ENCODE peak calls at places on chromosomes 5 and 9, in eight cellular contexts. J, I, D, A, Z, B, P and Q are unnamed samples.

GRCh38 chr5:88269222-88269771 is 652 bp upstream of the TMEM161B start:
- DNase-seq in J (peak; percentile 3), I (peak; percentile 15), D (no peak), A (no peak), Z (no peak), B (no peak), P (no peak), Q (no peak)

GRCh38 chr5:136066705-136067271 is 38.0 kb downstream of the TGFBI start:
- DNase-seq in J (no peak), I (no peak), D (peak; percentile 24), A (no peak), Z (peak; percentile 78), B (peak; percentile 58), P (peak; percentile 86), Q (peak; percentile 55)

GRCh38 chr9:108156270-108156998 is 666.9 kb upstream of the KLF4 start:
- DNase-seq in J (peak; percentile 32), I (no peak), D (no peak), A (peak; percentile 94), Z (no peak), B (no peak), P (no peak), Q (no peak)

GRCh38 chr9:29100762-29101161 is 1527.5 kb upstream of the C9orf72 start:
- DNase-seq in J (no peak), I (no peak), D (no peak), A (no peak), Z (no peak), B (no peak), P (no peak), Q (no peak)

GRCh38 chr9:20981486-20981885 is 50.0 kb downstream of the HACD4 start:
- DNase-seq in J (no peak), I (peak; percentile 80), D (no peak), A (no peak), Z (no peak), B (no peak), P (no peak), Q (no peak)

GRCh38 chr5:152246401-152246800 is 158.7 kb downstream of the NMUR2 start:
- DNase-seq in J (no peak), I (peak; percentile 1), D (no peak), A (peak; percentile 16), Z (no peak), B (no peak), P (no peak), Q (peak; percentile 89)

GRCh38 chr9:31597977-31598376 is 786.5 kb upstream of the ACO1 start:
- DNase-seq in J (no peak), I (peak; percentile 44), D (no peak), A (no peak), Z (no peak), B (no peak), P (no peak), Q (no peak)

GRCh38 chr9:125235805-125236534 is 5.2 kb downstream of the HSPA5 start:
- DNase-seq in J (no peak), I (no peak), D (no peak), A (no peak), Z (no peak), B (no peak), P (no peak), Q (no peak)

GRCh38 chr5:165328856-165329255 is 1823.4 kb downstream of the MAT2B start:
- DNase-seq in J (no peak), I (peak; percentile 16), D (no peak), A (no peak), Z (no peak), B (no peak), P (no peak), Q (no peak)

GRCh38 chr5:8081179-8081578 is 212.2 kb downstream of the MTRR start:
- DNase-seq in J (no peak), I (no peak), D (no peak), A (no peak), Z (no peak), B (no peak), P (no peak), Q (no peak)

GRCh38 chr5:10564838-10565784 is 1.2 kb downstream of the ANKRD33B start:
- DNase-seq in J (no peak), I (no peak), D (no peak), A (no peak), Z (peak; percentile 89), B (peak; percentile 44), P (no peak), Q (peak; percentile 77)

GRCh38 chr5:177446184-177447065 is at the start of gene PRR7:
- DNase-seq in J (peak; percentile 85), I (peak; percentile 62), D (peak; percentile 85), A (peak; percentile 63), Z (no peak), B (peak; percentile 60), P (no peak), Q (peak; percentile 81)

GRCh38 chr9:85077954-85078353 is 408.4 kb downstream of the NTRK2 start:
- DNase-seq in J (no peak), I (no peak), D (no peak), A (no peak), Z (no peak), B (no peak), P (no peak), Q (no peak)

GRCh38 chr5:1443991-1444360 is 1.3 kb downstream of the SLC6A3 start:
- DNase-seq in J (no peak), I (no peak), D (no peak), A (no peak), Z (peak; percentile 63), B (no peak), P (no peak), Q (peak; percentile 45)

GRCh38 chr9:125991886-125992529 is 244.8 kb downstream of the PBX3 start:
- DNase-seq in J (no peak), I (no peak), D (no peak), A (no peak), Z (peak; percentile 43), B (no peak), P (peak; percentile 30), Q (peak; percentile 48)

GRCh38 chr5:137218471-137218870 is 280.7 kb downstream of the SPOCK1 start:
- DNase-seq in J (peak; percentile 16), I (peak; percentile 67), D (no peak), A (no peak), Z (no peak), B (no peak), P (no peak), Q (no peak)

GRCh38 chr9:93898502-93899426 is 56.4 kb downstream of the BARX1 start:
- DNase-seq in J (no peak), I (no peak), D (no peak), A (no peak), Z (peak; percentile 50), B (peak; percentile 5), P (peak; percentile 56), Q (peak; percentile 31)

GRCh38 chr9:35649431-35650340 is 1.0 kb downstream of the SIT1 start:
- DNase-seq in J (no peak), I (peak; percentile 10), D (no peak), A (peak; percentile 59), Z (peak; percentile 84), B (no peak), P (no peak), Q (no peak)

GRCh38 chr9:125822902-125823301 is 75.7 kb downstream of the PBX3 start:
- DNase-seq in J (no peak), I (no peak), D (no peak), A (no peak), Z (no peak), B (no peak), P (no peak), Q (no peak)

DNA sequence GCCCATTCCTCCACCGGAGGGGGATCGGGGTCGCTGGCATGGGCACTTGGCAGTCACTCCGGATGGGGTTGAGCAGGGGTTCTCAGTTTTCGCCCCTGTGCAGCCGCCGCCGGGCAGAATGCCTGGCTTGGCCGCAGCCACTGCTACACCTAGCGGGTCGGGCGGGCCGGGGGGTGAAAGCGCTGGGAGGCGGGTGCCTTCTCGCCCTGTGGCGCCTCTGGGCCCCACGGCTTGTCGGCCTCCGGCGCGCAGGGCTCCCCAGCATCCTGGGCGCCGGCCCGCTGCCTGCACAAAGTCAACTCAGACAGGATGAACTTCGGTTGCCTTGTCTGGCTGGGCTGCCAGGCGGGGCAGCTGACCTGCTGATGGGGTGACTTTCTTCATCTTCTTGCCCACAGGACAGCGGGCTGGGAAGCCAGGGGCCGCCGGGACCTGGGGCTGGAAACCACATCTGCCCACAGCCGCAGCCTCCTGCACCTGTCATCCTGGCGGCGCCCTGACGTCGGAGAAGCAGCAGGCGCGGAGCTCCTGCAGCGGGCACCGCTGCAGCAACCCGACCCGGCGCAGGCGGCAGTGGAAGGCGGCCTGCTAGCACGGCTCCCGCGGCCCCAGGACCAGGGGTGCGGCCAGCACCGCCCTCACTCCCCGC is 1.2 kb upstream of the ANKRD18A start:
- DNase-seq in J (no peak), I (peak; percentile 38), D (peak; percentile 45), A (no peak), Z (no peak), B (no peak), P (peak; percentile 60), Q (peak; percentile 81)
- H3K4me3 ChIP-seq in J (peak overlapping the region; percentile 53), I (peak overlapping the region; percentile 50), D (peak overlapping the region; percentile 58), A (peak overlapping the region; percentile 74), Z (no peak overlapping the region), B (peak overlapping the region; percentile 67), P (peak overlapping the region; percentile 33), Q (peak overlapping the region; percentile 80)

DNA sequence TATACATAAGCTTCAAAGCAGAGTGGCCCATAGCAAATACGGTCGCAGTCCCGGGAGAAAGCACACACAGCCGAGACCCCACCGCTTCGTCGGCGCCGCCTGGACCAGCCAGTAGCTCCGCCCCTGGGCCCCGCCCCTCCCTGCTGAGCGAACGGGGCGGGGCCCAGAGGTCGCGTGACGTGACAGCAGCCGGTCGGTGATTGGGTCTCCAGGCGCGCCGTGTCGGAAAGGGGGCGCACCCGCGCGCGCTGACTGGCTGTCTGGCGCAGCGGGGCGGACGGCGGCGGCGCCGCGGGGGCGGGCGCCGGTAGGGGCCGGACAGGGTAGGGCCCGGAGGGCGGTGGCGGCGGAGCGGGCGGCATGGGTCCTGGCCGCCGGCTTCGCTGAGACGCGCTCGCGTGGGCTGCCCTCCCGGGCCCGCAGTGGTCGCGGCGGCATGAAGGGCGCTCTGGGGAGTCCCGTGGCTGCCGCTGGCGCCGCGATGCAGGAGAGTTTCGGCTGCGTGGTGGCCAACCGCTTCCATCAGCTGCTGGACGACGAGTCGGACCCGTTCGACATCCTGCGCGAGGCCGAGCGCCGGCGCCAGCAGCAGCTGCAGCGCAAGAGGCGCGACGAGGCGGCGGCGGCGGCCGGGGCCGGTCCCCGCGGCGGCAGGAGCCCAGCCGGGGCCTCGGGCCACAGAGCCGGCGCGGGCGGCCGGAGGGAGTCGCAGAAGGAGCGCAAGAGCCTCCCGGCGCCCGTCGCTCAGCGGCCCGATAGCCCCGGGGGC is at the start of gene HABP4:
- DNase-seq in J (peak; percentile 92), I (peak; percentile 93), D (peak; percentile 99), A (peak; percentile 75), Z (peak; percentile 99), B (peak; percentile 97), P (peak; percentile 98), Q (peak; percentile 98)
- TF ChIP-seq CTCF in J (no peak), I (no peak), D (no peak), A (no peak), Z (no peak), B (peak; percentile 13), P (no peak), Q (no peak)

GRCh38 chr9:127075592-127076380 is 46.6 kb downstream of the ANGPTL2 start:
- DNase-seq in J (no peak), I (no peak), D (no peak), A (no peak), Z (no peak), B (no peak), P (no peak), Q (no peak)
- H3K4me3 ChIP-seq in J (no peak overlapping the region), I (no peak overlapping the region), D (no peak overlapping the region), A (no peak overlapping the region), Z (no peak overlapping the region), B (no peak overlapping the region), P (no peak overlapping the region), Q (no peak overlapping the region)

DNA sequence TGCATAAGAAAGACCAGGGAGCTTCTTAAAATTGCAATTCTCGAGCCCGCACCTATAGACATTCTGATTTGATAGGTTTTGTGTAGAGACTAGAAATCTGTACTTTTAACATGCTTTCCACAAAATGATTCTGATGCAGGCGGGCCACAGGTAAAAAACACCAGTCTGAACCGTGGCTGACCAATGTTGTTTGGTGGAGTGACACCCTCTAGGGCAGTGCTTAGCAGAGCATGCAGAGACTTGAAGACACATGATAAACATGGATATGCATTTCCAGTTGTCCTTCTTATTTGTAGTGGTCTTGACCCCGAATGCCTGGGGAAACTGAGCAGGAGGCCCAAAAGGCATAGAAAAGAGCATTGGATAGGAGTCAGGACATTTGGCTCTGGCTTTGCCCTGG is 10.5 kb upstream of the COL15A1 start:
- DNase-seq in J (no peak), I (no peak), D (no peak), A (no peak), Z (no peak), B (no peak), P (no peak), Q (no peak)
- TF ChIP-seq CTCF in J (no peak), I (no peak), D (no peak), A (no peak), Z (no peak), B (no peak), P (no peak), Q (no peak)